ENCODE peak calls at places on chromosomes 7 and 10, in eight cellular contexts. Q is mesendoderm; P is HFFc6; J is T-helper 1 cell; L is posterior cingulate gyrus; N is astrocyte of the spinal cord; G is anterior cingulate cortex; U is activated T-cell treated with anti-CD3 and anti-CD28 coated beads, Interleukin-2, amount 50 U/mL, for 1 hour. D is an unnamed sample.
A peak's percentile ranks its signal among the peaks of the same experiment; 100 is the strongest.

GRCh38 chr7:98760201-98760651 is 109.6 kb downstream of the TMEM130 start:
- DNase-seq in U (no peak), P (peak; percentile 13), J (no peak), L (no peak), N (peak; percentile 45), G (no peak), Q (no peak), D (no peak)

GRCh38 chr7:116417593-116418345 is 81.8 kb upstream of the CAV2 start:
- DNase-seq in Q (no peak), N (no peak), P (no peak), U (no peak), L (no peak), J (no peak), G (no peak), D (no peak)

GRCh38 chr10:91162495-91163268 is 57.8 kb upstream of the PCGF5 start:
- DNase-seq in N (peak; percentile 39), J (peak; percentile 83), G (peak; percentile 84), P (peak; percentile 53), U (peak; percentile 87), Q (no peak), L (peak; percentile 79), D (peak; percentile 32)

GRCh38 chr10:93600861-93601773 is at the start of gene RBP4:
- DNase-seq in Q (peak; percentile 18), P (no peak), G (no peak), L (peak; percentile 13), U (no peak), N (peak; percentile 28), J (no peak), D (peak; percentile 41)

GRCh38 chr7:25856056-25856780 is 295.8 kb upstream of the NFE2L3 start:
- DNase-seq in G (no peak), P (no peak), J (no peak), Q (no peak), U (no peak), N (peak; percentile 32), L (no peak), D (peak; percentile 78)

GRCh38 chr7:875476-876076 is 778 bp upstream of the GET4 start:
- DNase-seq in P (no peak), J (no peak), G (no peak), N (no peak), U (no peak), Q (no peak), L (no peak), D (no peak)

GRCh38 chr7:75957021-75957736 is 37.2 kb downstream of the TMEM120A start:
- DNase-seq in P (no peak), G (no peak), L (no peak), J (no peak), Q (peak; percentile 94), U (no peak), N (no peak), D (no peak)

GRCh38 chr7:81285142-81285871 is 366.5 kb upstream of the SEMA3C start:
- DNase-seq in J (no peak), N (peak; percentile 92), Q (no peak), G (no peak), P (peak; percentile 96), U (no peak), L (no peak), D (no peak)

GRCh38 chr10:65611592-65611991 is 1314.2 kb upstream of the LRRTM3 start:
- DNase-seq in U (no peak), L (no peak), G (peak; percentile 10), P (no peak), J (no peak), N (peak; percentile 24), Q (no peak), D (no peak)

GRCh38 chr10:101841826-101842225 is 1.8 kb downstream of the KCNIP2 start:
- DNase-seq in U (no peak), L (no peak), Q (no peak), P (no peak), N (no peak), G (no peak), J (no peak), D (no peak)

GRCh38 chr10:73863039-73863817 is 11.1 kb downstream of the CAMK2G start:
- DNase-seq in N (no peak), Q (no peak), G (no peak), J (no peak), U (no peak), P (no peak), L (no peak), D (no peak)

GRCh38 chr7:112398534-112398933 is 51.7 kb upstream of the IFRD1 start:
- DNase-seq in L (no peak), Q (peak; percentile 74), P (no peak), J (no peak), G (no peak), U (no peak), N (no peak), D (no peak)